ENCODE peak calls at places on chromosome 15, in five cellular contexts. V, C, R, P and Z are unnamed samples. For H3K79me1, the result is how much of the 10 kb centered on the place peaks cover.

GRCh38 chr15:33145447-33145846 is 49.1 kb downstream of the FMN1 start:
- DNase-seq in V (no peak), C (no peak), R (no peak), P (no peak), Z (no peak)

GRCh38 chr15:23869391-23869790 is 182.3 kb upstream of the NDN start:
- DNase-seq in V (peak), C (peak), R (peak), P (peak), Z (no peak)

GRCh38 chr15:83285979-83286553 is 1.6 kb upstream of the BNC1 start:
- DNase-seq in V (peak), C (no peak), R (no peak), P (no peak), Z (peak)

GRCh38 chr15:48624700-48625099 is 20.8 kb downstream of the FBN1 start:
- DNase-seq in V (no peak), C (no peak), R (peak), P (no peak), Z (no peak)

GRCh38 chr15:67409175-67409574 is 111.8 kb upstream of the C15orf61 start:
- DNase-seq in V (no peak), C (no peak), R (no peak), P (no peak), Z (no peak)

GRCh38 chr15:59309405-59309804 is 63.3 kb downstream of the MYO1E start:
- DNase-seq in V (no peak), C (no peak), R (no peak), P (no peak), Z (no peak)

GRCh38 chr15:101003076-101003475 is 83.9 kb downstream of the LRRK1 start:
- DNase-seq in V (no peak), C (no peak), R (no peak), P (no peak), Z (no peak)

GRCh38 chr15:34436956-34437442 is 609 bp downstream of the GOLGA8A start:
- DNase-seq in V (peak), C (peak), R (peak), P (no peak), Z (peak)

GRCh38 chr15:70976856-70977255 is 84.2 kb downstream of the LRRC49 start:
- DNase-seq in V (no peak), C (no peak), R (no peak), P (no peak), Z (peak)

GRCh38 chr15:72495007-72495406 is 20.9 kb downstream of the ARIH1 start:
- DNase-seq in V (no peak), C (no peak), R (no peak), P (no peak), Z (no peak)

GRCh38 chr15:95857124-95857757 is 473.3 kb upstream of the NR2F2 start:
- DNase-seq in V (no peak), C (no peak), R (no peak), P (no peak), Z (peak)

GRCh38 chr15:65738649-65739048 is 53.4 kb downstream of the DENND4A start:
- DNase-seq in V (no peak), C (no peak), R (no peak), P (no peak), Z (no peak)

GRCh38 chr15:52728899-52729298 is 49.7 kb upstream of the ATOSA start:
- DNase-seq in V (no peak), C (no peak), R (no peak), P (no peak), Z (peak)

GRCh38 chr15:59997070-59997701 is 6.9 kb upstream of the FOXB1 start:
- DNase-seq in V (peak), C (peak), R (peak), P (peak), Z (no peak)

GRCh38 chr15:34046471-34047145 is 7.6 kb upstream of the AVEN start:
- DNase-seq in V (no peak), C (no peak), R (no peak), P (no peak), Z (no peak)

GRCh38 chr15:42413914-42414313 is 54.6 kb downstream of the CAPN3 start:
- DNase-seq in V (no peak), C (no peak), R (no peak), P (no peak), Z (no peak)

GRCh38 chr15:60423540-60423939 is 25.8 kb upstream of the ANXA2 start:
- DNase-seq in V (peak), C (peak), R (no peak), P (no peak), Z (peak)

GRCh38 chr15:66565731-66566130 is at the start of gene LCTL:
- DNase-seq in V (peak), C (peak), R (peak), P (peak), Z (peak)

GRCh38 chr15:33125883-33126535 is 68.5 kb downstream of the FMN1 start:
- DNase-seq in V (peak), C (no peak), R (no peak), P (no peak), Z (no peak)

GRCh38 chr15:44158111-44158510 is 37.0 kb downstream of the FRMD5 start:
- DNase-seq in V (no peak), C (no peak), R (no peak), P (no peak), Z (no peak)

GRCh38 chr15:58513008-58513407 is 81.2 kb downstream of the LIPC start:
- DNase-seq in V (no peak), C (no peak), R (no peak), P (no peak), Z (no peak)

GRCh38 chr15:96160269-96160668 is 170.2 kb upstream of the NR2F2 start:
- DNase-seq in V (no peak), C (no peak), R (no peak), P (no peak), Z (peak)

GRCh38 chr15:50058231-50058630 is 60.8 kb downstream of the ATP8B4 start:
- DNase-seq in V (no peak), C (no peak), R (no peak), P (no peak), Z (peak)

DNA sequence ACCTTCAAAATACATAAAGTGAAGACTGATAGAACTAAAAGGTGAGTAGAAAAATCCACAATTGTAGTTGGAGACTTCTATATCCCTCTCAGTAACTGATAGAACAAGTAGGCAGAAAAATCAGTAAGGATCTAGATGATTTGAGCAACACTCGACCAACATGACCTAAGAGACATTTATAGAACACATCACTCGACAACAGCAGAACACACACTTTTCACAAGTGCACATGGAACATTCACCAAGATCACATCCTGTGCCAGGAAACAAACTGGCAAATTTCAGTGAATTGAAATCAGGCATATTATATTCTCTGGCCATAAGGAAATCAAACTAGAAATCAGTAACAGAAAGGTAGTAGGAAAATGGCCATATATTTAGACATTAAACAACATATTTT is 37.1 kb downstream of the LYSMD4 start:
- DNase-seq in V (no peak), C (no peak), R (no peak), P (no peak), Z (no peak)
- H3K79me1 ChIP-seq in V (under half), C (under half), R (under half), P (under half), Z (under half)

GRCh38 chr15:77748078-77749064 is 115.7 kb upstream of the LINGO1 start:
- DNase-seq in V (no peak), C (no peak), R (peak), P (no peak), Z (no peak)

GRCh38 chr15:77753238-77753873 is 120.6 kb upstream of the LINGO1 start:
- DNase-seq in V (peak), C (peak), R (peak), P (peak), Z (peak)

GRCh38 chr15:77747175-77748077 is 114.7 kb upstream of the LINGO1 start:
- DNase-seq in V (no peak), C (no peak), R (no peak), P (no peak), Z (no peak)

GRCh38 chr15:77749236-77749997 is 116.7 kb upstream of the LINGO1 start:
- DNase-seq in V (peak), C (no peak), R (peak), P (no peak), Z (no peak)

GRCh38 chr15:77749998-77750540 is 117.4 kb upstream of the LINGO1 start:
- DNase-seq in V (no peak), C (no peak), R (no peak), P (no peak), Z (no peak)
- H2AK5ac ChIP-seq in V (no peak), C (no peak), R (no peak), P (no peak), Z (no peak)

GRCh38 chr15:62777657-62778056 is 264.9 kb upstream of the TPM1 start:
- DNase-seq in V (no peak), C (no peak), R (no peak), P (no peak), Z (peak)
- H3K79me1 ChIP-seq in V (under half), C (under half), R (under half), P (under half), Z (under half)

DNA sequence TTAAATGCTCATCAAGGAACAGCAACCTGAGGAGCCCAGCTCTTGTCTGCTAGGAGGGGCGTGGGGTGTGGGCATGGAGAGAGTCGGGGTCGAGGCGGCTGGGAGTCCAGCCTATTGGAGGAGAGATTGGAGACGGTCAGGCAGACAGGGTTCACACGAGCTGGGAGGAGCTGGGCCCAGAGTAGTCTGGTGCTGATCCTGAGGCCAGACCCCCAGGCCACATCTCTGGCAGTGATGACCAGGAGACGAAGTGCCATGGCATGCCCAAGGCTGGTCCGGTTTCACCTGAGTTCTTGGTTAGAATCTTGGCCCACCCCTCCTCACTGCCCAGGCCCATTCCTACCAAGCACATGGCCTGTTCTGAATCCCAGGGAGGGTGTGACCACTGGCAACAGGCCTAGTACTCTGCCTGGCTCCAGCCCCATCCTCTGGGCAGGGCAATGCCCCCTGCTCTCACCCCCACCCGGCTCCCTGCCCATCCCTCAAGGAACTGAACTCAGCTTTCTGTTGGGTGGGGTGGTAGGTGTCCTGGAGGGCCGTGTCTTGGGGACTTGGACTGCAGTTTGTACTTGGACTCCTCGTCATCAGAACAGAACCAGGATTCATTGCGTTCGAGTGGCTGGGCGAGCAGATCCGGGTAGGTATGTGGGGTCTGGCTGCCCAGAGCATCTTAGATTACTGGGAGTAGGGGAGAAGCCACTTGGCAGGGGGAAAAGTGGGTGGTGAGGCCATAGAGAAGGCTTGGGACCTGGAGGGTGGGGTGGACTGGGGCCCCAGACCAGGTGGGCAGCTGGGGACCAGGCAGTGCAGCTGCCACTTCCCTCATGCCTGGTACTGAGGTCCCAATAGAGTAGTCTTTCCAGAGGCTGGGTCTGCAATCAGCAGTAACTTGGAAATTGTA is 20.8 kb downstream of the SLC28A1 start:
- DNase-seq in V (no peak), C (no peak), R (no peak), P (peak), Z (no peak)
- H2AK5ac ChIP-seq in V (no peak), C (no peak), R (no peak), P (no peak), Z (peak)

DNA sequence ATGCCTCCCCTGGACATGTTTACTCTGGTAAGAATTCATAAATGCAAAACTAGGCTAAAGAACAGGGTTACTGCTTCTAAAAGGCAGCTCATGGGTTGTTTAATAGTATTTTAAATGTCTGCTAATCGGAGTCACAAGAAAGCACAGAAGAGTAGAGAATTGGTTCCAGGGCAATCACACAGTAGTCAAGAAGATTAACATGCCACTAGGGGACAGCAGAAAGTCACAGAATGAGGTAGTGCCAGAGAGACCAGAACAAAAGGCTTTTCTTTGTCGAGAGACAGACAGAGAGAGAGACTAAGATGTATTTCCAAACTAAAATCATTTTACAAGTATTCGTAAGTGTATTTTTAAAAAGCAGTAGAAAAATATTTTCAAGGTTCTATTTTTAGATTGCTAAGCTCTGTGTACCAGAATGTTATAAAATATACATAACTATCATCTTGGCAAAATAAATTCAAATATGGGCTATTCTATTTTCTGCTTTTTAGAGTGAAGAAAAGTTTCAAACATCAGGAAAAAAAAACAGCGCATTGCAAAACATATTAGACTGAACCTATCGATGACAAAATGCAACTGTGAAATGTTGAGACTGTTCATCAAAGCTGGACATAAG is 78.3 kb upstream of the CDIN1 start:
- DNase-seq in V (peak), C (peak), R (peak), P (no peak), Z (peak)
- H3K79me1 ChIP-seq in V (under half), C (under half), R (under half), P (under half), Z (under half)

GRCh38 chr15:41331281-41331680 is 1.1 kb downstream of the OIP5 start:
- DNase-seq in V (peak), C (no peak), R (no peak), P (no peak), Z (no peak)

GRCh38 chr15:41334293-41335120 is 1.8 kb downstream of the NUSAP1 start:
- DNase-seq in V (peak), C (no peak), R (no peak), P (no peak), Z (no peak)

GRCh38 chr15:41332788-41333527 is at the start of gene NUSAP1:
- DNase-seq in V (no peak), C (no peak), R (no peak), P (no peak), Z (no peak)

GRCh38 chr15:41336549-41336948 is 3.9 kb downstream of the NUSAP1 start:
- DNase-seq in V (no peak), C (no peak), R (no peak), P (no peak), Z (no peak)

DNA sequence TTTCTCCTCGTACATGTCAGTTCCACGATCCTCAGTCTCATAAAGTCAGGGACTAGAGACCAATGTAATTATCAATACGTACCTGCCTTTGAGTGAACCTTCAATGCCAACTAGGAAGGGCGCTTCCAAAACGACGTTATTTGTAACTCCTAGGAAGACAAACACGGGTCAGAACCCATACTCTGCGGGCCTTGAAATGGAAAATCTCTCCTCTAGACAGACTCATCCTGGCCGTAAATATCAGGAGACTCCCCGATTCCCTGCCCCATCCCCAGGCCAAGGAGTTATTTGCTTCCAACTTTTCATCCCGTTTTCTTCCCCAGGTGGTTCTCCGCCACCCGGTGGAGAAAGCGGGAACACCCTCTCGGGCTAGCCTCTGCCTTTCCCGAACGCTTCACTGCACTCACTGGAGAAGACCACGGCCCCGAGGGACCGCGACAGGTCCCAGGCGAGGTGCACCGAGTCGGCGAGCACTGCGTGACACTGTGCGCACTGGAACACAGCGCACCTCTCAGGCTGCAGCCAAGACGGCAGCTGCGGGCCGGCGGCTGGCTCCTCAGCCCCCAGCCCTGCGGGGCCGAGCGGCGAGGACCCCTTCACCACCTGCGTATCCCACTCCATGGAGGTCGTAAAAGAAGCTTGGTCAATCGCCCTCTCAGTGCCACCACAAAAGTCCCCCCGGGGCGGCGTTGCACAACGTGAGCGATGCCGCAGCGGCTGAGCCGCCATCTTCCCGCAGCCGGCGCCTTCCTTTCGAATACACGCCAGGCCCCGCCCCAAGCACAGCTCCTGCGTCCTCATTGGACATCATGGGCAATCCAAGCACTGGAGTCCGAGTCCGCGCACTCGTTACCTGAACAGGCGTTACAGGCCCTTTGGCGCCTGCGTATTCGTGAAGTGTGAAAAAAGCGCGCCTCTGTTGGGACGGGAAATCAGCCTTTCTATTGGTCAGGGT is at the start of gene OIP5:
- DNase-seq in V (peak), C (peak), R (peak), P (peak), Z (peak)
- H2AK5ac ChIP-seq in V (no peak), C (no peak), R (no peak), P (no peak), Z (peak)

GRCh38 chr15:25797035-25797434 is 66.1 kb downstream of the ATP10A start:
- DNase-seq in V (no peak), C (no peak), R (no peak), P (no peak), Z (no peak)
- H3K79me1 ChIP-seq in V (under half), C (under half), R (under half), P (under half), Z (under half)

GRCh38 chr15:74402873-74403589 is 30.7 kb downstream of the SEMA7A start:
- DNase-seq in V (no peak), C (no peak), R (no peak), P (no peak), Z (no peak)

GRCh38 chr15:74403590-74403919 is 30.2 kb downstream of the SEMA7A start:
- DNase-seq in V (no peak), C (no peak), R (no peak), P (no peak), Z (no peak)

GRCh38 chr15:74403981-74404563 is 29.7 kb downstream of the SEMA7A start:
- DNase-seq in V (no peak), C (no peak), R (no peak), P (no peak), Z (no peak)

GRCh38 chr15:74400915-74401757 is 32.6 kb downstream of the SEMA7A start:
- DNase-seq in V (no peak), C (no peak), R (no peak), P (no peak), Z (no peak)

DNA sequence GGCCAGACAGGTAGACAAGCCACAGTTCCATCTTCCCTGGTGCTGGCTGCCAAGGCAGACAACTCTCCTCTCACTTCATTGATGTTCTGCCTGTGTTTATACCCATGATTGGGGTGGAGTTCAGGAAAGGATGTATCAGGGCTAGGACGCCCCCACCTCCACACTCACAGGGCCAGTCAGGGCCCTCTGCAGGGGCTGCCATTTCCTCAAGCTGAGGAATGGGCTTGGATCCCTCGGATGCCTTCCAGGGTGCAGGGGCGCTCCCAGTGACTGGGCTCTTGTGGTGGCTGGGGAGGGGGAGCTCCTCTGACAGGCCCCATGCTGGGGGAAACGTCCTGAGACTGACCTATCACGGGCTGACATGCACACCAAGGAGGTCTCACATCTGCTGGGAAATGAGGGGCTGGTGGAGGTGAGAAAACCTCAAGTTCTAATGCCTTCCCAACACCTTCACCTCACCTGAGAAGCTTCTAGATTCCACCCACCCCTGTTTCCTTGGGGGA is 31.4 kb downstream of the SEMA7A start:
- DNase-seq in V (no peak), C (no peak), R (no peak), P (no peak), Z (no peak)
- H2AK5ac ChIP-seq in V (no peak), C (peak), R (no peak), P (no peak), Z (peak)